ENCODE peak calls at places on chromosomes 2 and 18, in nine cellular contexts. U is spleen, V is GM23248, Q is A549, I is colonic mucosa, L is right cardiac atrium, S is tibial artery, N is adrenal gland, M is astrocyte. O is an unnamed sample.

GRCh38 chr2:234741976-234742375 is 209.8 kb upstream of the SH3BP4 start:
- DNase-seq in V (peak), U (no peak), M (peak), Q (no peak), L (no peak), S (no peak), I (no peak), N (no peak), O (no peak)

GRCh38 chr18:27277554-27277953 is 92.4 kb upstream of the CHST9 start:
- DNase-seq in S (no peak), I (no peak), V (no peak), N (no peak), U (no peak), L (no peak), Q (no peak), M (no peak), O (no peak)

GRCh38 chr2:238897911-238898311 is 50.0 kb downstream of the TWIST2 start:
- DNase-seq in N (no peak), U (peak), L (no peak), V (no peak), Q (no peak), M (no peak), S (no peak), I (no peak), O (no peak)

GRCh38 chr2:236176417-236176816 is 8.2 kb upstream of the GBX2 start:
- DNase-seq in N (no peak), Q (peak), M (no peak), I (no peak), L (no peak), V (peak), U (no peak), S (no peak), O (no peak)

GRCh38 chr2:74927617-74928016 is 30.8 kb upstream of the POLE4 start:
- DNase-seq in S (no peak), Q (no peak), V (no peak), U (no peak), M (no peak), I (no peak), N (no peak), L (no peak), O (no peak)

GRCh38 chr2:224982910-224983688 is 59.2 kb downstream of the DOCK10 start:
- DNase-seq in L (no peak), Q (no peak), I (no peak), M (peak), S (no peak), N (no peak), U (no peak), V (peak), O (no peak)

GRCh38 chr2:102703748-102704147 is 58.1 kb upstream of the TMEM182 start:
- DNase-seq in I (no peak), M (peak), Q (peak), S (no peak), N (no peak), U (no peak), L (no peak), V (peak), O (no peak)

GRCh38 chr2:101223814-101224231 is 28.9 kb upstream of the CNOT11 start:
- DNase-seq in S (no peak), I (no peak), U (no peak), N (no peak), L (no peak), V (peak), Q (no peak), M (peak), O (no peak)

GRCh38 chr2:31227711-31228125 is 6.2 kb upstream of the EHD3 start:
- DNase-seq in L (no peak), N (no peak), S (no peak), V (no peak), U (no peak), I (no peak), M (no peak), Q (no peak), O (no peak)

GRCh38 chr2:178882666-178883440 is 75.6 kb upstream of the TTN start:
- DNase-seq in I (no peak), Q (no peak), S (peak), U (no peak), N (no peak), M (peak), V (peak), L (peak), O (no peak)

GRCh38 chr18:77088977-77089795 is 43.4 kb downstream of the MBP start:
- DNase-seq in I (no peak), U (peak), L (no peak), S (no peak), M (no peak), V (no peak), Q (no peak), N (no peak), O (no peak)

GRCh38 chr18:31376477-31376876 is at the start of gene DSG4:
- DNase-seq in I (no peak), U (no peak), L (no peak), Q (no peak), M (no peak), V (no peak), N (no peak), S (no peak), O (no peak)

GRCh38 chr2:109367679-109368078 is 238.7 kb downstream of the SH3RF3 start:
- DNase-seq in U (no peak), Q (no peak), V (no peak), M (no peak), S (no peak), I (no peak), L (no peak), N (no peak), O (no peak)

GRCh38 chr2:100178085-100178788 is 35.8 kb upstream of the AFF3 start:
- DNase-seq in L (no peak), M (peak), S (no peak), U (no peak), I (peak), Q (peak), N (peak), V (peak), O (no peak)

GRCh38 chr2:23599691-23600090 is 214.7 kb downstream of the KLHL29 start:
- DNase-seq in Q (no peak), V (no peak), S (no peak), M (no peak), U (peak), L (no peak), I (no peak), N (no peak), O (no peak)

GRCh38 chr18:79402977-79403722 is 7.4 kb downstream of the NFATC1 start:
- DNase-seq in N (peak), U (peak), M (no peak), I (peak), L (peak), S (peak), Q (no peak), V (peak), O (no peak)

GRCh38 chr2:23384551-23385349 is at the start of gene KLHL29:
- DNase-seq in I (peak), V (peak), S (peak), Q (peak), M (peak), L (peak), N (peak), U (peak), O (no peak)

GRCh38 chr18:44736664-44737063 is 56.0 kb downstream of the SETBP1 start:
- DNase-seq in L (no peak), U (no peak), N (no peak), I (no peak), S (no peak), M (no peak), V (no peak), Q (peak), O (no peak)

GRCh38 chr2:235515821-235516220 is 22.0 kb downstream of the AGAP1 start:
- DNase-seq in L (no peak), Q (no peak), M (no peak), U (no peak), I (no peak), V (no peak), N (no peak), S (no peak), O (no peak)

GRCh38 chr2:180571559-180571958 is 408.8 kb upstream of the UBE2E3 start:
- DNase-seq in S (no peak), V (peak), L (no peak), M (peak), Q (no peak), I (no peak), N (no peak), U (no peak), O (no peak)

GRCh38 chr2:196266855-196267254 is 95.5 kb upstream of the STK17B start:
- DNase-seq in I (no peak), N (no peak), S (no peak), M (no peak), V (no peak), L (no peak), Q (no peak), U (no peak), O (no peak)

GRCh38 chr18:54086863-54087262 is 137.6 kb downstream of the MBD2 start:
- DNase-seq in I (no peak), M (no peak), V (no peak), Q (no peak), U (no peak), S (no peak), N (no peak), L (no peak), O (no peak)

GRCh38 chr18:34314847-34315246 is 90.1 kb upstream of the NOL4 start:
- DNase-seq in M (no peak), N (no peak), U (no peak), S (no peak), V (no peak), I (no peak), L (no peak), Q (no peak), O (no peak)

GRCh38 chr2:206158563-206159345 is 490 bp downstream of the NDUFS1 start:
- DNase-seq in L (no peak), V (peak), S (no peak), Q (peak), M (peak), N (peak), U (no peak), I (no peak), O (no peak)

GRCh38 chr2:3293221-3293620 is 84.4 kb downstream of the EIPR1 start:
- DNase-seq in Q (no peak), S (no peak), N (peak), M (no peak), I (no peak), U (peak), L (no peak), V (no peak), O (no peak)

GRCh38 chr2:185978634-185979405 is 240.2 kb downstream of the FSIP2 start:
- DNase-seq in N (no peak), U (no peak), L (no peak), I (no peak), Q (no peak), V (peak), M (peak), S (no peak), O (no peak)

GRCh38 chr18:35062408-35062807 is 21.2 kb downstream of the MAPRE2 start:
- DNase-seq in L (no peak), N (no peak), M (no peak), Q (no peak), U (no peak), V (no peak), I (no peak), S (no peak), O (no peak)

GRCh38 chr18:78192044-78192443 is 787.6 kb upstream of the SALL3 start:
- DNase-seq in U (no peak), V (no peak), N (peak), L (no peak), I (peak), S (no peak), Q (no peak), M (no peak), O (no peak)

GRCh38 chr18:6781846-6782245 is 52.3 kb downstream of the ARHGAP28 start:
- DNase-seq in N (peak), L (no peak), M (peak), U (no peak), V (peak), I (no peak), Q (no peak), S (no peak), O (no peak)

GRCh38 chr2:169693344-169693743 is 861 bp downstream of the CFAP210 start:
- DNase-seq in M (no peak), S (no peak), Q (peak), L (no peak), I (no peak), U (no peak), N (no peak), V (peak), O (no peak)

GRCh38 chr2:232463701-232464533 is 8.0 kb downstream of the ALPI start:
- DNase-seq in S (no peak), N (no peak), U (peak), Q (no peak), V (no peak), L (no peak), M (no peak), I (no peak), O (no peak)

GRCh38 chr2:12675352-12675795 is 41.4 kb upstream of the TRIB2 start:
- DNase-seq in L (peak), Q (no peak), I (no peak), V (peak), U (no peak), N (peak), M (peak), S (no peak), O (no peak)

GRCh38 chr18:46842583-46842982 is 74.7 kb downstream of the PIAS2 start:
- DNase-seq in L (no peak), N (no peak), S (no peak), M (no peak), I (no peak), Q (no peak), U (no peak), V (no peak), O (no peak)

GRCh38 chr2:127639111-127639474 is 6.9 kb upstream of the GPR17 start:
- DNase-seq in Q (no peak), V (no peak), I (no peak), M (no peak), L (no peak), S (no peak), U (no peak), N (no peak), O (no peak)
- H3K27ac ChIP-seq in Q (no peak), V (no peak), I (no peak), M (no peak), L (no peak), S (peak), U (peak), N (no peak), O (peak)

GRCh38 chr18:33115476-33115875 is 325.0 kb downstream of the CCDC178 start:
- DNase-seq in I (no peak), S (no peak), U (no peak), L (no peak), Q (no peak), V (no peak), M (no peak), N (no peak), O (no peak)

GRCh38 chr18:33116376-33116775 is 324.1 kb downstream of the CCDC178 start:
- DNase-seq in I (peak), N (no peak), U (peak), V (no peak), Q (peak), L (no peak), M (peak), S (no peak), O (no peak)

GRCh38 chr18:33114749-33115148 is 325.8 kb downstream of the CCDC178 start:
- DNase-seq in S (no peak), I (no peak), N (no peak), L (no peak), U (no peak), M (no peak), V (no peak), Q (no peak), O (no peak)

GRCh38 chr18:33113421-33113820 is 327.1 kb downstream of the CCDC178 start:
- DNase-seq in N (no peak), U (no peak), S (no peak), I (no peak), L (no peak), Q (no peak), V (no peak), M (no peak), O (no peak)

GRCh38 chr18:33115917-33116316 is 324.6 kb downstream of the CCDC178 start:
- DNase-seq in S (no peak), I (no peak), Q (no peak), L (no peak), M (no peak), U (no peak), N (no peak), V (no peak), O (no peak)
- H3K4me3 ChIP-seq in S (no peak), I (no peak), Q (no peak), L (no peak), M (no peak), U (no peak), N (no peak), V (no peak), O (no peak)

DNA sequence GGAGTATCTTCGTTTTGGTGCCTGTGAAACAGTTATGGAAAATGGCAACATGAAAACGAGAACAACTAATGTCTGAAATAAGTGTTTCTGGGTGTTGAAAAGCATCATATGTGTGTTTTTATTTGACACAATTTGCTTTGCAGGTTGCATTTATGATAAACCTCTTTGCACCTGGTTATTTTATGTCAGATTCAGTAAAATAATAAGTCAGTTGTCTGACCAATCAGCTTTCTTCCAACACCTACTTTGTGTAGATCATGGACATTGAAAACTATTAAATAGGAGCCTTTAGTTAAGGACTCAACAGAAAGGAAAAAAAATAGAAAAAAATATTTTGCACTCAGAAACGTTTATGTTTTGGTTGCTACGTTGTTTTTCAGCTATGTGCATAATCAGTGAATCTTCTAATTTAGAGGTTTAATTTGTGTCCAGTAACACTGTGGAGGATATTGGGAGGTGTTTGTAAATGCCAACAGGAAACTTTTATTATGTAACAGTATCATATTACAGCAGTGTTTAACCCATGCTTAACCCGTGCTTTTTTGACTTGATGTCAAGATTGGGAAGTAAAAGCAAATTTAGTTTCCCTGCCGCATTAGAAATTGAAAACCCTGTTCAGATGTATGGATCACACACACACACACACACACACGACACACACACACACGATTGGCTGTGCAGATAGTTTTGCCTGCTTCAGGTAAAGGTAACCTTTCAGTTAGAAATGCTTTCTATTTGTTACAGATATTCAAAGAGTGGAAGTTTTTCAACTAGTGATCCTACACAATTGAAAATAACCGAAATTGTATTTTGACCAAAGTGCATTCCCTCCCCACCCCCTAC is 2.6 kb downstream of the PKP4 start:
- DNase-seq in S (no peak), N (no peak), I (no peak), M (peak), Q (peak), V (no peak), L (no peak), U (no peak), O (no peak)
- H3K27ac ChIP-seq in S (no peak), N (no peak), I (no peak), M (no peak), Q (peak), V (no peak), L (no peak), U (no peak), O (no peak)

GRCh38 chr2:222311978-222312738 is 13.4 kb upstream of the PAX3 start:
- DNase-seq in S (no peak), V (no peak), Q (no peak), M (no peak), I (no peak), N (no peak), L (no peak), U (no peak), O (no peak)
- H3K4me3 ChIP-seq in S (no peak), V (no peak), Q (no peak), M (no peak), I (no peak), N (no peak), L (no peak), U (no peak), O (no peak)

GRCh38 chr2:85745619-85746018 is 8.2 kb upstream of the ATOH8 start:
- DNase-seq in N (no peak), V (no peak), U (no peak), I (no peak), S (no peak), M (no peak), L (no peak), Q (no peak), O (no peak)
- H3K27ac ChIP-seq in N (no peak), V (peak), U (peak), I (no peak), S (peak), M (no peak), L (peak), Q (peak), O (peak)

O was measured in thoracic aorta.